ENCODE peak calls at places on chromosome 14, in nine cellular contexts. One of them, this sample, is unnamed.

GRCh38 chr14:106044949-106045596 is 518.7 kb downstream of the TMEM121 start:
- DNase-seq in amniotic stem cell: no peak
- DNase-seq in AG04450: no peak
- DNase-seq in NCI-H1092: no peak
- DNase-seq in H4: no peak
- DNase-seq in T-helper 1 cell: peak
- DNase-seq in activated CD4-positive, alpha-beta T cell treated with anti-CD3 and anti-CD28 coated beads, Interleukin-2, amount 10 ng/mL, durations not matched to agents 24 days and 14 days: peak
- DNase-seq in epithelial cell of esophagus: peak
- DNase-seq in hypothalamus: no peak
- DNase-seq in this sample: peak

GRCh38 chr14:82635931-82636330 is 1102.3 kb upstream of the SEL1L start:
- DNase-seq in amniotic stem cell: no peak
- DNase-seq in AG04450: no peak
- DNase-seq in NCI-H1092: no peak
- DNase-seq in H4: no peak
- DNase-seq in T-helper 1 cell: no peak
- DNase-seq in activated CD4-positive, alpha-beta T cell treated with anti-CD3 and anti-CD28 coated beads, Interleukin-2, amount 10 ng/mL, durations not matched to agents 24 days and 14 days: no peak
- DNase-seq in epithelial cell of esophagus: no peak
- DNase-seq in hypothalamus: no peak
- DNase-seq in this sample: no peak

GRCh38 chr14:91413547-91414474 is 3.8 kb downstream of the CCDC88C start:
- DNase-seq in amniotic stem cell: no peak
- DNase-seq in AG04450: no peak
- DNase-seq in NCI-H1092: no peak
- DNase-seq in H4: no peak
- DNase-seq in T-helper 1 cell: peak
- DNase-seq in activated CD4-positive, alpha-beta T cell treated with anti-CD3 and anti-CD28 coated beads, Interleukin-2, amount 10 ng/mL, durations not matched to agents 24 days and 14 days: peak
- DNase-seq in epithelial cell of esophagus: peak
- DNase-seq in hypothalamus: no peak
- DNase-seq in this sample: no peak

GRCh38 chr14:69592923-69593677 is 18.3 kb upstream of the SUSD6 start:
- DNase-seq in amniotic stem cell: peak
- DNase-seq in AG04450: peak
- DNase-seq in NCI-H1092: peak
- DNase-seq in H4: peak
- DNase-seq in T-helper 1 cell: no peak
- DNase-seq in activated CD4-positive, alpha-beta T cell treated with anti-CD3 and anti-CD28 coated beads, Interleukin-2, amount 10 ng/mL, durations not matched to agents 24 days and 14 days: no peak
- DNase-seq in epithelial cell of esophagus: peak
- DNase-seq in hypothalamus: no peak
- DNase-seq in this sample: peak

GRCh38 chr14:43541356-43541755 is 965.7 kb downstream of the FSCB start:
- DNase-seq in amniotic stem cell: no peak
- DNase-seq in AG04450: no peak
- DNase-seq in NCI-H1092: no peak
- DNase-seq in H4: no peak
- DNase-seq in T-helper 1 cell: no peak
- DNase-seq in activated CD4-positive, alpha-beta T cell treated with anti-CD3 and anti-CD28 coated beads, Interleukin-2, amount 10 ng/mL, durations not matched to agents 24 days and 14 days: no peak
- DNase-seq in epithelial cell of esophagus: no peak
- DNase-seq in hypothalamus: no peak
- DNase-seq in this sample: no peak

GRCh38 chr14:68598089-68598488 is 194.8 kb downstream of the ZFP36L1 start:
- DNase-seq in amniotic stem cell: no peak
- DNase-seq in AG04450: no peak
- DNase-seq in NCI-H1092: no peak
- DNase-seq in H4: no peak
- DNase-seq in T-helper 1 cell: no peak
- DNase-seq in activated CD4-positive, alpha-beta T cell treated with anti-CD3 and anti-CD28 coated beads, Interleukin-2, amount 10 ng/mL, durations not matched to agents 24 days and 14 days: no peak
- DNase-seq in epithelial cell of esophagus: no peak
- DNase-seq in hypothalamus: no peak
- DNase-seq in this sample: no peak

GRCh38 chr14:88553886-88554457 is 835 bp downstream of the PTPN21 start:
- DNase-seq in amniotic stem cell: no peak
- DNase-seq in AG04450: no peak
- DNase-seq in NCI-H1092: no peak
- DNase-seq in H4: no peak
- DNase-seq in T-helper 1 cell: no peak
- DNase-seq in activated CD4-positive, alpha-beta T cell treated with anti-CD3 and anti-CD28 coated beads, Interleukin-2, amount 10 ng/mL, durations not matched to agents 24 days and 14 days: no peak
- DNase-seq in epithelial cell of esophagus: no peak
- DNase-seq in hypothalamus: no peak
- DNase-seq in this sample: peak

GRCh38 chr14:63431466-63431865 is 111.7 kb downstream of the PPP2R5E start:
- DNase-seq in amniotic stem cell: no peak
- DNase-seq in AG04450: no peak
- DNase-seq in NCI-H1092: no peak
- DNase-seq in H4: no peak
- DNase-seq in T-helper 1 cell: no peak
- DNase-seq in activated CD4-positive, alpha-beta T cell treated with anti-CD3 and anti-CD28 coated beads, Interleukin-2, amount 10 ng/mL, durations not matched to agents 24 days and 14 days: no peak
- DNase-seq in epithelial cell of esophagus: no peak
- DNase-seq in hypothalamus: no peak
- DNase-seq in this sample: no peak

GRCh38 chr14:80901260-80901659 is 40.3 kb downstream of the CEP128 start:
- DNase-seq in amniotic stem cell: no peak
- DNase-seq in AG04450: no peak
- DNase-seq in NCI-H1092: no peak
- DNase-seq in H4: no peak
- DNase-seq in T-helper 1 cell: no peak
- DNase-seq in activated CD4-positive, alpha-beta T cell treated with anti-CD3 and anti-CD28 coated beads, Interleukin-2, amount 10 ng/mL, durations not matched to agents 24 days and 14 days: no peak
- DNase-seq in epithelial cell of esophagus: no peak
- DNase-seq in hypothalamus: no peak
- DNase-seq in this sample: no peak

GRCh38 chr14:68173227-68173972 is 353.8 kb downstream of the RAD51B start:
- DNase-seq in amniotic stem cell: no peak
- DNase-seq in AG04450: peak
- DNase-seq in NCI-H1092: no peak
- DNase-seq in H4: no peak
- DNase-seq in T-helper 1 cell: no peak
- DNase-seq in activated CD4-positive, alpha-beta T cell treated with anti-CD3 and anti-CD28 coated beads, Interleukin-2, amount 10 ng/mL, durations not matched to agents 24 days and 14 days: no peak
- DNase-seq in epithelial cell of esophagus: no peak
- DNase-seq in hypothalamus: no peak
- DNase-seq in this sample: peak

This sample was measured in iris pigment epithelial cell.